ENCODE peak calls at places on chromosomes 2 and 18, in seven cellular contexts. One of them, this sample, is unnamed.
A peak's percentile ranks its signal among the peaks of the same experiment; 100 is the strongest.

GRCh38 chr2:179049203-179049545 is 763 bp downstream of the CCDC141 start:
- DNase-seq in cardiac muscle cell: no peak
- DNase-seq in brain microvascular endothelial cell: no peak
- DNase-seq in ovary: no peak
- DNase-seq in prostate gland: no peak
- DNase-seq in K562: no peak
- DNase-seq in heart left ventricle: no peak
- DNase-seq in this sample: no peak

GRCh38 chr2:30707304-30707903 is 99.8 kb downstream of the CAPN13 start:
- DNase-seq in cardiac muscle cell: no peak
- DNase-seq in brain microvascular endothelial cell: no peak
- DNase-seq in ovary: no peak
- DNase-seq in prostate gland: no peak
- DNase-seq in K562: no peak
- DNase-seq in heart left ventricle: no peak
- DNase-seq in this sample: no peak

GRCh38 chr2:218291934-218292699 is at the start of gene TMBIM1:
- DNase-seq in cardiac muscle cell: peak; percentile 82
- DNase-seq in brain microvascular endothelial cell: peak; percentile 59
- DNase-seq in ovary: peak; percentile 76
- DNase-seq in prostate gland: no peak
- DNase-seq in K562: peak; percentile 86
- DNase-seq in heart left ventricle: peak; percentile 92
- DNase-seq in this sample: peak; percentile 69

GRCh38 chr2:221460136-221460535 is 112.0 kb downstream of the EPHA4 start:
- DNase-seq in cardiac muscle cell: no peak
- DNase-seq in brain microvascular endothelial cell: no peak
- DNase-seq in ovary: no peak
- DNase-seq in prostate gland: no peak
- DNase-seq in K562: no peak
- DNase-seq in heart left ventricle: no peak
- DNase-seq in this sample: no peak

GRCh38 chr2:179861027-179861776 is at the start of gene ZNF385B:
- DNase-seq in cardiac muscle cell: peak; percentile 21
- DNase-seq in brain microvascular endothelial cell: no peak
- DNase-seq in ovary: peak; percentile 57
- DNase-seq in prostate gland: no peak
- DNase-seq in K562: no peak
- DNase-seq in heart left ventricle: peak; percentile 54
- DNase-seq in this sample: no peak

GRCh38 chr2:168134485-168134884 is 112.9 kb downstream of the STK39 start:
- DNase-seq in cardiac muscle cell: no peak
- DNase-seq in brain microvascular endothelial cell: no peak
- DNase-seq in ovary: no peak
- DNase-seq in prostate gland: no peak
- DNase-seq in K562: no peak
- DNase-seq in heart left ventricle: no peak
- DNase-seq in this sample: no peak

GRCh38 chr18:74242451-74243096 is 49.2 kb downstream of the CYB5A start:
- DNase-seq in cardiac muscle cell: peak; percentile 45
- DNase-seq in brain microvascular endothelial cell: no peak
- DNase-seq in ovary: no peak
- DNase-seq in prostate gland: no peak
- DNase-seq in K562: peak; percentile 40
- DNase-seq in heart left ventricle: no peak
- DNase-seq in this sample: no peak

GRCh38 chr2:94995516-94995915 is 30.0 kb upstream of the MAL start:
- DNase-seq in cardiac muscle cell: no peak
- DNase-seq in brain microvascular endothelial cell: no peak
- DNase-seq in ovary: no peak
- DNase-seq in prostate gland: no peak
- DNase-seq in K562: no peak
- DNase-seq in heart left ventricle: no peak
- DNase-seq in this sample: no peak

GRCh38 chr2:237298323-237299118 is 115.4 kb downstream of the COL6A3 start:
- DNase-seq in cardiac muscle cell: peak; percentile 68
- DNase-seq in brain microvascular endothelial cell: no peak
- DNase-seq in ovary: no peak
- DNase-seq in prostate gland: peak; percentile 13
- DNase-seq in K562: no peak
- DNase-seq in heart left ventricle: no peak
- DNase-seq in this sample: peak; percentile 32

GRCh38 chr2:207012461-207012860 is 73.1 kb downstream of the CPO start:
- DNase-seq in cardiac muscle cell: peak; percentile 14
- DNase-seq in brain microvascular endothelial cell: no peak
- DNase-seq in ovary: no peak
- DNase-seq in prostate gland: no peak
- DNase-seq in K562: no peak
- DNase-seq in heart left ventricle: no peak
- DNase-seq in this sample: no peak

GRCh38 chr18:63120541-63121059 is 199.0 kb downstream of the BCL2 start:
- DNase-seq in cardiac muscle cell: no peak
- DNase-seq in brain microvascular endothelial cell: no peak
- DNase-seq in ovary: no peak
- DNase-seq in prostate gland: no peak
- DNase-seq in K562: no peak
- DNase-seq in heart left ventricle: no peak
- DNase-seq in this sample: no peak

GRCh38 chr2:17171446-17172049 is 346.7 kb downstream of the RAD51AP2 start:
- DNase-seq in cardiac muscle cell: peak; percentile 12
- DNase-seq in brain microvascular endothelial cell: peak; percentile 63
- DNase-seq in ovary: peak; percentile 15
- DNase-seq in prostate gland: no peak
- DNase-seq in K562: no peak
- DNase-seq in heart left ventricle: no peak
- DNase-seq in this sample: peak; percentile 26

GRCh38 chr2:105806994-105807393 is 62.3 kb downstream of the NCK2 start:
- DNase-seq in cardiac muscle cell: no peak
- DNase-seq in brain microvascular endothelial cell: no peak
- DNase-seq in ovary: no peak
- DNase-seq in prostate gland: no peak
- DNase-seq in K562: no peak
- DNase-seq in heart left ventricle: no peak
- DNase-seq in this sample: no peak

GRCh38 chr2:190961918-190962487 is 52.0 kb downstream of the STAT1 start:
- DNase-seq in cardiac muscle cell: peak; percentile 79
- DNase-seq in brain microvascular endothelial cell: no peak
- DNase-seq in ovary: no peak
- DNase-seq in prostate gland: no peak
- DNase-seq in K562: no peak
- DNase-seq in heart left ventricle: no peak
- DNase-seq in this sample: no peak

GRCh38 chr2:101844055-101844635 is 146.6 kb downstream of the MAP4K4 start:
- DNase-seq in cardiac muscle cell: peak; percentile 38
- DNase-seq in brain microvascular endothelial cell: peak; percentile 69
- DNase-seq in ovary: no peak
- DNase-seq in prostate gland: peak; percentile 35
- DNase-seq in K562: no peak
- DNase-seq in heart left ventricle: no peak
- DNase-seq in this sample: no peak

GRCh38 chr2:85089464-85090072 is 43.6 kb upstream of the TCF7L1 start:
- DNase-seq in cardiac muscle cell: no peak
- DNase-seq in brain microvascular endothelial cell: no peak
- DNase-seq in ovary: no peak
- DNase-seq in prostate gland: no peak
- DNase-seq in K562: no peak
- DNase-seq in heart left ventricle: no peak
- DNase-seq in this sample: no peak

DNA sequence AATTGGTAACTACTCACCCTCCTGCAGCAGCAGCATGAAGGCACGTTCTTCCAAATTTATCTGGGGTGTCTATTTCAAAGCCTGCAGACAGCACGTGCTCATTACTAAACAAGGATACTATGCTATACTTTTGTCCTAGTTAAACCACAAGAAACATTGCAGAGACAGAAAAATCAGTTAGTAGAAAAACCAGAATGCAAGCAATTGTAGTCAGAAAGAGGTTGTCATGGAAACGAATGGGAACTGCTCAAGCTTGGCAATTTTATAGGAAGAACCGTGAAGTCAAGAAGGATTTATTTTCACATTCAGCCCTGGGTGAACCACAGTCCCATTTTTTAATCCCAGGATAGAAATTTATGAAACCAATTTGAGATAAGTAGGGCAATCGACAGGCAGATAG is 162.2 kb upstream of the PGAP1 start:
- DNase-seq in cardiac muscle cell: peak; percentile 84
- DNase-seq in brain microvascular endothelial cell: no peak
- DNase-seq in ovary: no peak
- DNase-seq in prostate gland: no peak
- DNase-seq in K562: no peak
- DNase-seq in heart left ventricle: no peak
- DNase-seq in this sample: no peak
- H3K36me3 ChIP-seq in cardiac muscle cell: no peaks in the 10 kb centered on the region
- H3K36me3 ChIP-seq in brain microvascular endothelial cell: no peaks in the 10 kb centered on the region
- H3K36me3 ChIP-seq in ovary: no peaks in the 10 kb centered on the region
- H3K36me3 ChIP-seq in prostate gland: no peaks in the 10 kb centered on the region
- H3K36me3 ChIP-seq in K562: no peaks in the 10 kb centered on the region
- H3K36me3 ChIP-seq in heart left ventricle: no peaks in the 10 kb centered on the region
- H3K36me3 ChIP-seq in this sample: no peaks in the 10 kb centered on the region

DNA sequence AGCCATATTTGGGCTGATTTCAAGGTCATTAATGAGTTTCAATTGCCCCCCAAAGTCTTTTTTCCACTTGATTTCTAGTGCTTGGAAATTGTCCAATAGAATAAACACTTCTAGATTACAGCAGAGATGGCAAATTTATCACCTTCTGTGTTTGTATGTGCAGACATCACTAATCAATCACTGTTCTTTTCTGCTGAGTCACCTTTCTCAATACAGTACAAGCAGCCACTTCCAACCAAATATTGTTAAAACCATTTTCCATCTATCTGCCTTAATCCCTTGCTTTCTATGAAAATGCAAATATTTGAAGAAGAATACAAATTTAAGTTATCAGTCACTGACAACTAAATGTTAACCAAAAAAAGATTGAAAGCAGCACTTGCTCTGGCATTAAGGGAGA is 40.2 kb upstream of the ZNF521 start:
- DNase-seq in cardiac muscle cell: no peak
- DNase-seq in brain microvascular endothelial cell: no peak
- DNase-seq in ovary: no peak
- DNase-seq in prostate gland: no peak
- DNase-seq in K562: no peak
- DNase-seq in heart left ventricle: no peak
- DNase-seq in this sample: no peak
- TF ChIP-seq CTCF in cardiac muscle cell: no peak
- TF ChIP-seq CTCF in brain microvascular endothelial cell: no peak
- TF ChIP-seq CTCF in ovary: no peak
- TF ChIP-seq CTCF in prostate gland: no peak
- TF ChIP-seq CTCF in K562: no peak
- TF ChIP-seq CTCF in heart left ventricle: no peak
- TF ChIP-seq CTCF in this sample: no peak

DNA sequence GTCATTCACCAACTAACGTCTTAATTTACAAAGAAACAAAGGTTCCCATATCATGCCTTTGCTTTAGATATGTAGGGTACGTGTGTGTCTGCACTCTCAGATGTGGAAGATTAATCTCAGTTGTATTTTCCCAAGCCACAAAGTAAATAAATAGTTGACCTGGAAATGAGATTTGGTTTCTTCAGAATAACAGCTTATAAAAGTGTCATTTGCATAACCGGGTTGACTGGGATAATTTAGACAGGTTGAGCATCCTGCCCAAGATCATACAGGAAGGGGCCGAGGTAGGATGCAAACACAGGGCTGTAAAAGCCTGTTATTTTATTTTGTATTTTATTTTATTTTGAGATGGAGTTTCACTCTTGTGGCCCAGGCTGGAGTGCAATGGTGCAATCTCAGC is 19.5 kb downstream of the ATG16L1 start:
- DNase-seq in cardiac muscle cell: no peak
- DNase-seq in brain microvascular endothelial cell: no peak
- DNase-seq in ovary: no peak
- DNase-seq in prostate gland: no peak
- DNase-seq in K562: no peak
- DNase-seq in heart left ventricle: no peak
- DNase-seq in this sample: no peak
- H3K36me3 ChIP-seq in cardiac muscle cell: peaks cover 58% of the 10 kb centered on the region
- H3K36me3 ChIP-seq in brain microvascular endothelial cell: peaks cover 73% of the 10 kb centered on the region
- H3K36me3 ChIP-seq in ovary: no peaks in the 10 kb centered on the region
- H3K36me3 ChIP-seq in prostate gland: no peaks in the 10 kb centered on the region
- H3K36me3 ChIP-seq in K562: peaks cover 95% of the 10 kb centered on the region
- H3K36me3 ChIP-seq in heart left ventricle: peaks cover 34% of the 10 kb centered on the region
- H3K36me3 ChIP-seq in this sample: peaks cover 87% of the 10 kb centered on the region

GRCh38 chr2:122515731-122516130 is 760.3 kb downstream of the TSN start:
- DNase-seq in cardiac muscle cell: no peak
- DNase-seq in brain microvascular endothelial cell: no peak
- DNase-seq in ovary: no peak
- DNase-seq in prostate gland: no peak
- DNase-seq in K562: no peak
- DNase-seq in heart left ventricle: no peak
- DNase-seq in this sample: no peak

GRCh38 chr2:122516775-122517174 is 761.3 kb downstream of the TSN start:
- DNase-seq in cardiac muscle cell: no peak
- DNase-seq in brain microvascular endothelial cell: no peak
- DNase-seq in ovary: no peak
- DNase-seq in prostate gland: no peak
- DNase-seq in K562: no peak
- DNase-seq in heart left ventricle: no peak
- DNase-seq in this sample: no peak

GRCh38 chr2:122520212-122520611 is 764.8 kb downstream of the TSN start:
- DNase-seq in cardiac muscle cell: no peak
- DNase-seq in brain microvascular endothelial cell: no peak
- DNase-seq in ovary: no peak
- DNase-seq in prostate gland: no peak
- DNase-seq in K562: no peak
- DNase-seq in heart left ventricle: no peak
- DNase-seq in this sample: no peak

GRCh38 chr2:122519806-122520205 is 764.4 kb downstream of the TSN start:
- DNase-seq in cardiac muscle cell: no peak
- DNase-seq in brain microvascular endothelial cell: no peak
- DNase-seq in ovary: no peak
- DNase-seq in prostate gland: no peak
- DNase-seq in K562: no peak
- DNase-seq in heart left ventricle: no peak
- DNase-seq in this sample: no peak

GRCh38 chr2:122519366-122519765 is 763.9 kb downstream of the TSN start:
- DNase-seq in cardiac muscle cell: no peak
- DNase-seq in brain microvascular endothelial cell: no peak
- DNase-seq in ovary: no peak
- DNase-seq in prostate gland: no peak
- DNase-seq in K562: no peak
- DNase-seq in heart left ventricle: no peak
- DNase-seq in this sample: no peak
- TF ChIP-seq CTCF in cardiac muscle cell: peak; percentile 11
- TF ChIP-seq CTCF in brain microvascular endothelial cell: peak; percentile 47
- TF ChIP-seq CTCF in ovary: no peak
- TF ChIP-seq CTCF in prostate gland: no peak
- TF ChIP-seq CTCF in K562: no peak
- TF ChIP-seq CTCF in heart left ventricle: no peak
- TF ChIP-seq CTCF in this sample: peak; percentile 40

GRCh38 chr18:220708-221107 is 47.1 kb downstream of the THOC1 start:
- DNase-seq in cardiac muscle cell: no peak
- DNase-seq in brain microvascular endothelial cell: no peak
- DNase-seq in ovary: no peak
- DNase-seq in prostate gland: no peak
- DNase-seq in K562: no peak
- DNase-seq in heart left ventricle: no peak
- DNase-seq in this sample: no peak
- H3K36me3 ChIP-seq in cardiac muscle cell: peaks cover 77% of the 10 kb centered on the region
- H3K36me3 ChIP-seq in brain microvascular endothelial cell: peaks cover 26% of the 10 kb centered on the region
- H3K36me3 ChIP-seq in ovary: no peaks in the 10 kb centered on the region
- H3K36me3 ChIP-seq in prostate gland: peaks cover 6% of the 10 kb centered on the region
- H3K36me3 ChIP-seq in K562: peaks cover 85% of the 10 kb centered on the region
- H3K36me3 ChIP-seq in heart left ventricle: peaks cover 37% of the 10 kb centered on the region
- H3K36me3 ChIP-seq in this sample: peaks cover 16% of the 10 kb centered on the region

This sample was measured in BE2C.